ENCODE peak calls at places on chromosomes 3 and 15, in four cellular contexts. One of them, this sample, is unnamed.

GRCh38 chr15:74967670-74968069 is 11.1 kb upstream of the RPP25 start:
- DNase-seq in uterus: no peak
- DNase-seq in pancreas: no peak
- DNase-seq in GM23248: no peak
- DNase-seq in this sample: no peak

GRCh38 chr15:22939051-22939450 is 41.1 kb downstream of the CYFIP1 start:
- DNase-seq in pancreas: no peak
- DNase-seq in GM23248: no peak
- DNase-seq in uterus: no peak
- DNase-seq in this sample: no peak

GRCh38 chr3:108513961-108514360 is 3.6 kb upstream of the MYH15 start:
- DNase-seq in pancreas: no peak
- DNase-seq in uterus: no peak
- DNase-seq in GM23248: peak; percentile 42
- DNase-seq in this sample: no peak

GRCh38 chr3:195815169-195815771 is 3.5 kb upstream of the MUC4 start:
- DNase-seq in GM23248: no peak
- DNase-seq in uterus: no peak
- DNase-seq in pancreas: no peak
- DNase-seq in this sample: no peak

GRCh38 chr3:110248666-110249065 is 823.0 kb upstream of the NECTIN3 start:
- DNase-seq in pancreas: no peak
- DNase-seq in uterus: no peak
- DNase-seq in GM23248: peak; percentile 36
- DNase-seq in this sample: no peak

GRCh38 chr15:80891006-80891405 is 98.6 kb downstream of the MESD start:
- DNase-seq in pancreas: no peak
- DNase-seq in uterus: no peak
- DNase-seq in GM23248: no peak
- DNase-seq in this sample: no peak

GRCh38 chr15:88647362-88648105 is 8.7 kb downstream of the ISG20 start:
- DNase-seq in pancreas: no peak
- DNase-seq in uterus: peak; percentile 11
- DNase-seq in GM23248: no peak
- DNase-seq in this sample: no peak

GRCh38 chr3:50580683-50581458 is 11.5 kb downstream of the HEMK1 start:
- DNase-seq in pancreas: no peak
- DNase-seq in uterus: no peak
- DNase-seq in GM23248: no peak
- DNase-seq in this sample: no peak

GRCh38 chr3:98745718-98746117 is 17.4 kb upstream of the ST3GAL6 start:
- DNase-seq in uterus: no peak
- DNase-seq in pancreas: no peak
- DNase-seq in GM23248: no peak
- DNase-seq in this sample: no peak

GRCh38 chr3:128242818-128243601 is 89.7 kb downstream of the EEFSEC start:
- DNase-seq in pancreas: no peak
- DNase-seq in GM23248: peak; percentile 12
- DNase-seq in uterus: no peak
- DNase-seq in this sample: no peak

GRCh38 chr3:127037971-127038446 is 55.1 kb downstream of the PLXNA1 start:
- DNase-seq in pancreas: peak; percentile 42
- DNase-seq in uterus: no peak
- DNase-seq in GM23248: no peak
- DNase-seq in this sample: no peak

GRCh38 chr3:101381809-101382208 is 61.4 kb upstream of the IMPG2 start:
- DNase-seq in GM23248: peak; percentile 75
- DNase-seq in uterus: no peak
- DNase-seq in pancreas: no peak
- DNase-seq in this sample: no peak

GRCh38 chr15:55782901-55783300 is 39.9 kb upstream of the PRTG start:
- DNase-seq in GM23248: no peak
- DNase-seq in pancreas: no peak
- DNase-seq in uterus: no peak
- DNase-seq in this sample: no peak

GRCh38 chr15:85088300-85088699 is 106.6 kb downstream of the PDE8A start:
- DNase-seq in GM23248: no peak
- DNase-seq in pancreas: no peak
- DNase-seq in uterus: no peak
- DNase-seq in this sample: no peak

GRCh38 chr3:12400795-12401194 is 83.5 kb upstream of the TSEN2 start:
- DNase-seq in uterus: no peak
- DNase-seq in GM23248: peak; percentile 80
- DNase-seq in pancreas: no peak
- DNase-seq in this sample: no peak

GRCh38 chr3:45773044-45773443 is 23.3 kb downstream of the SLC6A20 start:
- DNase-seq in pancreas: no peak
- DNase-seq in GM23248: no peak
- DNase-seq in uterus: no peak
- DNase-seq in this sample: no peak

GRCh38 chr3:125052671-125053303 is 3.0 kb downstream of the HEG1 start:
- DNase-seq in uterus: no peak
- DNase-seq in pancreas: no peak
- DNase-seq in GM23248: peak; percentile 95
- DNase-seq in this sample: no peak

GRCh38 chr3:125051715-125052581 is 3.8 kb downstream of the HEG1 start:
- DNase-seq in GM23248: peak; percentile 97
- DNase-seq in uterus: peak; percentile 56
- DNase-seq in pancreas: no peak
- DNase-seq in this sample: peak; percentile 42

GRCh38 chr3:125050486-125051172 is 5.2 kb downstream of the HEG1 start:
- DNase-seq in uterus: no peak
- DNase-seq in GM23248: no peak
- DNase-seq in pancreas: no peak
- DNase-seq in this sample: peak; percentile 58

GRCh38 chr3:125053304-125053699 is 2.5 kb downstream of the HEG1 start:
- DNase-seq in pancreas: no peak
- DNase-seq in GM23248: no peak
- DNase-seq in uterus: no peak
- DNase-seq in this sample: no peak

GRCh38 chr3:125051205-125051604 is 4.6 kb downstream of the HEG1 start:
- DNase-seq in GM23248: no peak
- DNase-seq in uterus: no peak
- DNase-seq in pancreas: no peak
- DNase-seq in this sample: no peak
- H3K4me1 ChIP-seq in GM23248: peaks cover 53% of the 10 kb centered on the region
- H3K4me1 ChIP-seq in uterus: peaks cover 8% of the 10 kb centered on the region
- H3K4me1 ChIP-seq in pancreas: peaks cover 12% of the 10 kb centered on the region
- H3K4me1 ChIP-seq in this sample: peaks cover 74% of the 10 kb centered on the region

GRCh38 chr3:16697437-16698258 is 92.4 kb upstream of the DAZL start:
- DNase-seq in GM23248: peak; percentile 71
- DNase-seq in uterus: no peak
- DNase-seq in pancreas: no peak
- DNase-seq in this sample: no peak
- H3K4me1 ChIP-seq in GM23248: peaks cover 7% of the 10 kb centered on the region
- H3K4me1 ChIP-seq in uterus: no peaks in the 10 kb centered on the region
- H3K4me1 ChIP-seq in pancreas: no peaks in the 10 kb centered on the region
- H3K4me1 ChIP-seq in this sample: no peaks in the 10 kb centered on the region

DNA sequence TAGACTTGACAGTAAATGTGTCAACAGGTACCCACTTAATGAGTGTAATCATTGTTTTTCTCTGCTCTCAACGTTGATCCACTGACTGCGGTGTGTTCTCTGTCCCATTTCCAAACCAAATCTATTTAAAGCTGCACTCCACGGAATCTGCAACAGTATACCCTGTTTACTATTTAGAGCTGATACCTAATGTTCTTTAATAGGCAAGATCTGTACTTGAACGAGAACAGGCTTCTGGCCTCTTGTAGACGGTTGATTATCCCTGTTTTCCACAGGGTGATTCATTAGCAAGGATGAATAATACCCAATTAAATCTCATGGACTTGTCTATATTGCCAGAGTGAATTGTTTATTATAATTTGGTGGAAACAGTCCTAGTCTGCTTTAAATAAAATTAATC is 189.9 kb downstream of the LPP start:
- DNase-seq in GM23248: peak; percentile 30
- DNase-seq in pancreas: no peak
- DNase-seq in uterus: no peak
- DNase-seq in this sample: no peak
- H3K4me1 ChIP-seq in GM23248: peaks cover 23% of the 10 kb centered on the region
- H3K4me1 ChIP-seq in pancreas: peaks cover 25% of the 10 kb centered on the region
- H3K4me1 ChIP-seq in uterus: no peaks in the 10 kb centered on the region
- H3K4me1 ChIP-seq in this sample: peaks cover 16% of the 10 kb centered on the region

GRCh38 chr3:150547045-150547753 is 612 bp downstream of the EIF2A start:
- DNase-seq in uterus: no peak
- DNase-seq in GM23248: peak; percentile 61
- DNase-seq in pancreas: no peak
- DNase-seq in this sample: no peak
- H3K4me1 ChIP-seq in uterus: no peaks in the 10 kb centered on the region
- H3K4me1 ChIP-seq in GM23248: peaks cover 32% of the 10 kb centered on the region
- H3K4me1 ChIP-seq in pancreas: peaks cover 25% of the 10 kb centered on the region
- H3K4me1 ChIP-seq in this sample: peaks cover 23% of the 10 kb centered on the region

GRCh38 chr3:149600619-149601018 is 57.2 kb downstream of the WWTR1 start:
- DNase-seq in uterus: no peak
- DNase-seq in pancreas: no peak
- DNase-seq in GM23248: no peak
- DNase-seq in this sample: no peak
- H3K4me1 ChIP-seq in uterus: peaks cover 11% of the 10 kb centered on the region
- H3K4me1 ChIP-seq in pancreas: peaks cover 8% of the 10 kb centered on the region
- H3K4me1 ChIP-seq in GM23248: peaks cover 37% of the 10 kb centered on the region
- H3K4me1 ChIP-seq in this sample: peaks cover 22% of the 10 kb centered on the region